ENCODE peak calls at places on chromosomes 4 and X, in seven cellular contexts. I is pancreas, M is neuronal stem cell, F is SK-N-SH, W is Karpas-422, G is SJCRH30, S is spleen. N is an unnamed sample.

GRCh38 chr4:3225946-3226345 is 23.0 kb upstream of the MSANTD1 start:
- DNase-seq in I (no peak), M (no peak), F (no peak), W (no peak), G (no peak), S (no peak), N (no peak)

GRCh38 chrX:22060451-22060940 is 28.4 kb downstream of the PHEX start:
- DNase-seq in I (no peak), M (no peak), F (no peak), W (no peak), G (no peak), S (no peak), N (no peak)

GRCh38 chr4:110091426-110091825 is 107.0 kb downstream of the ELOVL6 start:
- DNase-seq in I (no peak), M (no peak), F (no peak), W (no peak), G (no peak), S (no peak), N (no peak)

GRCh38 chr4:147453561-147454141 is 27.2 kb upstream of the EDNRA start:
- DNase-seq in I (no peak), M (no peak), F (no peak), W (no peak), G (peak; percentile 24), S (no peak), N (no peak)

GRCh38 chrX:26070882-26071281 is 67.3 kb upstream of the MAGEB18 start:
- DNase-seq in I (no peak), M (no peak), F (no peak), W (no peak), G (no peak), S (no peak), N (no peak)

GRCh38 chrX:69150294-69150960 is 14.8 kb downstream of the PJA1 start:
- DNase-seq in I (no peak), M (no peak), F (peak; percentile 15), W (no peak), G (no peak), S (peak; percentile 61), N (no peak)

GRCh38 chrX:152177497-152178269 is 39.3 kb upstream of the MAGEA10 start:
- DNase-seq in I (no peak), M (no peak), F (no peak), W (no peak), G (no peak), S (no peak), N (no peak)

GRCh38 chrX:36867143-36867542 is 141.0 kb upstream of the FAM47C start:
- DNase-seq in I (no peak), M (peak; percentile 1), F (peak; percentile 5), W (peak; percentile 69), G (peak; percentile 39), S (no peak), N (no peak)

GRCh38 chr4:11585506-11585905 is 156.8 kb upstream of the HS3ST1 start:
- DNase-seq in I (no peak), M (no peak), F (no peak), W (no peak), G (no peak), S (no peak), N (no peak)

GRCh38 chr4:156347412-156348075 is 393.9 kb upstream of the CTSO start:
- DNase-seq in I (no peak), M (no peak), F (no peak), W (no peak), G (peak; percentile 44), S (no peak), N (no peak)

GRCh38 chrX:57265126-57265525 is 21.4 kb upstream of the FAAH2 start:
- DNase-seq in I (no peak), M (no peak), F (no peak), W (no peak), G (no peak), S (no peak), N (no peak)

GRCh38 chr4:56699537-56699936 is 18.4 kb upstream of the HOPX start:
- DNase-seq in I (no peak), M (no peak), F (no peak), W (no peak), G (no peak), S (no peak), N (no peak)

GRCh38 chr4:121998024-121998423 is 46.2 kb upstream of the TRPC3 start:
- DNase-seq in I (no peak), M (no peak), F (no peak), W (peak; percentile 88), G (peak; percentile 31), S (peak; percentile 58), N (peak; percentile 21)

GRCh38 chr4:74456056-74456744 is 11.3 kb downstream of the AREG start:
- DNase-seq in I (no peak), M (no peak), F (no peak), W (no peak), G (no peak), S (no peak), N (no peak)

GRCh38 chrX:39398973-39399268 is 597.7 kb downstream of the MID1IP1 start:
- DNase-seq in I (no peak), M (no peak), F (no peak), W (no peak), G (peak; percentile 13), S (no peak), N (no peak)

GRCh38 chr4:83297548-83298260 is 13.1 kb upstream of the COQ2 start:
- DNase-seq in I (no peak), M (no peak), F (no peak), W (no peak), G (no peak), S (no peak), N (no peak)

GRCh38 chr4:86108152-86108551 is 251.7 kb downstream of the MAPK10 start:
- DNase-seq in I (no peak), M (no peak), F (no peak), W (no peak), G (no peak), S (no peak), N (no peak)

GRCh38 chr4:48944252-48944651 is 37.7 kb upstream of the OCIAD2 start:
- DNase-seq in I (no peak), M (no peak), F (no peak), W (no peak), G (no peak), S (no peak), N (no peak)

GRCh38 chr4:100876546-100876945 is 358.7 kb upstream of the EMCN start:
- DNase-seq in I (no peak), M (no peak), F (no peak), W (no peak), G (no peak), S (no peak), N (no peak)

GRCh38 chr4:83109480-83110221 is 4.9 kb downstream of the PLAC8 start:
- DNase-seq in I (peak; percentile 43), M (peak; percentile 42), F (peak; percentile 77), W (no peak), G (peak; percentile 84), S (peak; percentile 91), N (peak; percentile 72)

GRCh38 chrX:51614353-51614752 is 4.4 kb downstream of the CENPVL3 start:
- DNase-seq in I (no peak), M (no peak), F (peak; percentile 47), W (peak; percentile 77), G (peak; percentile 38), S (no peak), N (no peak)

GRCh38 chrX:50920132-50920531 is 9.6 kb downstream of the BMP15 start:
- DNase-seq in I (no peak), M (peak; percentile 0), F (no peak), W (peak; percentile 64), G (peak; percentile 51), S (no peak), N (no peak)

GRCh38 chrX:6149231-6149870 is 79.3 kb downstream of the NLGN4X start:
- DNase-seq in I (no peak), M (no peak), F (peak; percentile 37), W (no peak), G (peak; percentile 3), S (no peak), N (no peak)

GRCh38 chr4:56757270-56757746 is 64.2 kb downstream of the SPINK2 start:
- DNase-seq in I (no peak), M (no peak), F (no peak), W (no peak), G (no peak), S (peak; percentile 86), N (peak; percentile 53)

GRCh38 chrX:153688071-153688470 is 345 bp downstream of the SLC6A8 start:
- DNase-seq in I (no peak), M (no peak), F (no peak), W (no peak), G (no peak), S (no peak), N (no peak)
- H3K4me3 ChIP-seq in I (no peak overlapping the region), M (peak overlapping the region; percentile 62), F (no peak overlapping the region), W (no peak overlapping the region), G (no peak overlapping the region), S (no peak overlapping the region), N (no peak overlapping the region)

GRCh38 chr4:88043001-88043400 is 35.6 kb downstream of the PKD2 start:
- DNase-seq in I (no peak), M (no peak), F (no peak), W (no peak), G (peak; percentile 60), S (no peak), N (no peak)
- H3K27ac ChIP-seq in I (no peak overlapping the region), M (no peak overlapping the region), F (no peak overlapping the region), W (no peak overlapping the region), G (no peak overlapping the region), S (no peak overlapping the region), N (no peak overlapping the region)

DNA sequence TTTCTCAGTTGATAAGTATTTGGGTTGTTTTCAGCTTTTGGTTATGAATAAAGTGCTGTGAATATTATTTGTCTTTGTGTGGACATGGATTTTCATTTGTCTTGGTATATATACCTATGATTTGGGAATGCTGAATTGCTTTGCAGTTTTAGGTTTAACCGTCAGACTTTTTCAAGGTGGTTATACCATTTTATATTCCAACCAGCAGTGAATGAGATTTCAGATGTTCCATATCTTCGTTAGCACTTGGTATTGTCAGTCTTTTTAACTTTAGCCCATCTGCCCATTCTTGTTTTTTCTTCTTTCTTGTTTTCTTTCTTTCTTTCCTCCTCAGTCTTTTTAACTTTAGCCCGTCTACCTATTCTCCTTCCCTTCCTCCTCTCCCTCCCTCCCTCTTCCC is 106.0 kb downstream of the KDM6A start:
- DNase-seq in I (no peak), M (no peak), F (no peak), W (no peak), G (no peak), S (no peak), N (no peak)
- H3K9me3 ChIP-seq in I (no peaks in the 10 kb centered on the region), M (peaks cover 14% of the 10 kb centered on the region), F (peaks cover 6% of the 10 kb centered on the region), W (peaks cover 11% of the 10 kb centered on the region), G (no peaks in the 10 kb centered on the region), S (peaks cover 12% of the 10 kb centered on the region), N (peaks cover 3% of the 10 kb centered on the region)

DNA sequence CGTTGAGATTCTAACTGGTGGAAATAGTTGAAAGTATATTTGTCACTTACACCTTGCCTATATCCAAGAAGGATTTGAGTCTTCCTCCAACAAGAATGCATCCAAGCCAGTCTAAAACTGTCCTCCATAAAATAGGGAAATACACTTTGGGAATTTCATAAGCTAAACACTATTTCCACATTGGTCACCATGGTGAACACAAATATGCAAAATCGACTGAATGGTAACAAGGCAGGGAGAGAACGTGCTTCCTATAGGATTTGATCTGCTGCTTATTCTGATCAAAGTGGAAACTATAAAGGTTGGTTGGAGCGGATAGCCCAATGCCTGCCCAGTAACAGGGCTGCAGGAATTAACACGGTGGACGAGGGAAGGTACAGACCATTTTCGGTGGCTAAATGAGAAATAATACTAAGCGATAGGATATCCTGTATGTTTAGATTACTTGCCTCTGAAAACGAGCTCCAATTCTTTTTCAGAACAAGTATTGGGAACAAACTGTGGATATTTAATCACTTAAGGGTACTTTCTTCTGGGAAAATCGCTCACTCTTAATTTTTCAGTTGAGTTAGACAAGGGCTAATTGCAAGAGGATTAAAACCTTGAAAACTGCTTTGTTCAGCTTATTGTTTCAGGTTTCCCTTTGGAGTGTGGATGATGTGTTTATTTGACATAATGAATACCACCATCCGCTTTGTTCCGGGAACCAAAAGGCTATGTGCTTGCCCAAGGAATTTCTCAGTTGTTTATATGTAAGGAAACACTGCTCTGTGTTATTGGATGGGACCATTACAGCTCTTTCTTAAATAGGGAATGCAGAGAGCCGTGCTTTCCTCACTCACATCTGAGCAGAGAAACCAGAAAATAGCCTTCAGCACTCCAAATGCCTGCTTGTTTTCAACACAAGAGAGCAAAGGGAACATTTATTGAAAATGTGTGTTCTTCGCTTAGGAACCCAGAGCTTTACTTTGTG is 194.4 kb downstream of the CBR4 start:
- DNase-seq in I (no peak), M (peak; percentile 73), F (no peak), W (no peak), G (peak; percentile 28), S (no peak), N (no peak)
- H3K4me3 ChIP-seq in I (no peak overlapping the region), M (no peak overlapping the region), F (no peak overlapping the region), W (no peak overlapping the region), G (no peak overlapping the region), S (no peak overlapping the region), N (no peak overlapping the region)

N was measured in WERI-Rb-1.